ENCODE peak calls at places on chromosomes 2 and 18, in ten cellular contexts. V, S, L, T, E, A, X, B, F and I are unnamed samples.

GRCh38 chr2:181104512-181105121 is 124.2 kb downstream of the UBE2E3 start:
- DNase-seq in V (no peak), S (no peak), L (no peak), T (no peak), E (peak; percentile 65), A (peak; percentile 74), X (peak; percentile 33), B (peak; percentile 80), F (no peak), I (peak; percentile 79)

GRCh38 chr18:13614701-13615288 is 111.6 kb downstream of the FAM210A start:
- DNase-seq in V (peak; percentile 42), S (peak; percentile 83), L (no peak), T (peak; percentile 29), E (no peak), A (no peak), X (peak; percentile 67), B (no peak), F (no peak), I (no peak)

GRCh38 chr2:234128606-234129005 is 78.1 kb downstream of the SPP2 start:
- DNase-seq in V (no peak), S (no peak), L (no peak), T (no peak), E (no peak), A (no peak), X (no peak), B (no peak), F (no peak), I (no peak)

GRCh38 chr2:130728007-130728454 is 839 bp upstream of the GPR148 start:
- DNase-seq in V (no peak), S (no peak), L (no peak), T (no peak), E (peak; percentile 54), A (peak; percentile 17), X (peak; percentile 17), B (peak; percentile 29), F (peak; percentile 17), I (no peak)

GRCh38 chr2:86239326-86239725 is 40.1 kb downstream of the MRPL35 start:
- DNase-seq in V (no peak), S (no peak), L (no peak), T (no peak), E (no peak), A (no peak), X (no peak), B (no peak), F (no peak), I (no peak)

GRCh38 chr18:65768379-65768778 is 17.6 kb downstream of the CDH7 start:
- DNase-seq in V (no peak), S (no peak), L (no peak), T (no peak), E (peak; percentile 64), A (no peak), X (no peak), B (no peak), F (peak; percentile 33), I (no peak)

GRCh38 chr2:59176737-59177136 is 935.6 kb upstream of the FANCL start:
- DNase-seq in V (no peak), S (no peak), L (no peak), T (no peak), E (no peak), A (no peak), X (peak; percentile 6), B (peak; percentile 10), F (no peak), I (no peak)

GRCh38 chr2:127125821-127126220 is 18.9 kb upstream of the BIN1 start:
- DNase-seq in V (no peak), S (no peak), L (no peak), T (no peak), E (no peak), A (no peak), X (no peak), B (no peak), F (no peak), I (no peak)

GRCh38 chr2:156619021-156619539 is 182.9 kb downstream of the GPD2 start:
- DNase-seq in V (no peak), S (no peak), L (no peak), T (no peak), E (no peak), A (no peak), X (no peak), B (no peak), F (no peak), I (no peak)

GRCh38 chr2:189056200-189057106 is 82.3 kb downstream of the COL3A1 start:
- DNase-seq in V (no peak), S (no peak), L (no peak), T (no peak), E (no peak), A (peak; percentile 59), X (no peak), B (no peak), F (no peak), I (no peak)

DNA sequence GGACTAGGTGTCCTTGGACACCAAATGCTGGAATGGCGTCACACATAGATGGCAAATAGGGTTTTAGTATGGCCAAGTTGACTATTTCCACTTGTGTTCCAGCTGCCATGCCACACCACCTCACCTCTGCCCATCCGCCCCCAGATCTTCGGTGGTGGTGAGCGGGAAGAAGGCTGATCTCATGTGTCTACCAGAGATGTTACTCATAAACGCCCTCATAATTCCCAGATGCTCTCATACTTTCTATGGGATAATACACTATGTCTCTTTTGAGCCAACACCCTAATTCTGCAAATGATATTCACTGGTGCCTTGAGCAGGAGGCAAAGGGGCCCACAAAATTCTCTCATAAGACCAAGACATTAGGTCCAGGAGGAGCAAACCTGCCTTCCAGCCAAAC is 281.1 kb upstream of the FN1 start:
- DNase-seq in V (no peak), S (no peak), L (no peak), T (no peak), E (no peak), A (peak; percentile 83), X (no peak), B (no peak), F (no peak), I (no peak)
- H3K27ac ChIP-seq in V (no peak overlapping the region), S (no peak overlapping the region), L (peak overlapping the region; percentile 78), T (no peak overlapping the region), E (no peak overlapping the region), A (peak overlapping the region; percentile 80), X (no peak overlapping the region), B (no peak overlapping the region), F (no peak overlapping the region), I (no peak overlapping the region)

GRCh38 chr2:231612199-231613053 is 19.8 kb downstream of the TEX44 start:
- DNase-seq in V (peak; percentile 94), S (peak; percentile 99), L (peak; percentile 95), T (peak; percentile 93), E (peak; percentile 94), A (peak; percentile 98), X (peak; percentile 91), B (peak; percentile 92), F (peak; percentile 96), I (peak; percentile 95)

GRCh38 chr2:231613655-231614558 is 21.2 kb downstream of the TEX44 start:
- DNase-seq in V (peak; percentile 90), S (peak; percentile 98), L (peak; percentile 87), T (peak; percentile 93), E (peak; percentile 95), A (peak; percentile 90), X (peak; percentile 99), B (peak; percentile 95), F (peak; percentile 94), I (peak; percentile 97)

GRCh38 chr2:231614559-231615057 is 21.9 kb downstream of the TEX44 start:
- DNase-seq in V (peak; percentile 64), S (peak; percentile 90), L (no peak), T (peak; percentile 65), E (no peak), A (no peak), X (peak; percentile 73), B (no peak), F (peak; percentile 67), I (no peak)

GRCh38 chr2:231611273-231612198 is 18.9 kb downstream of the TEX44 start:
- DNase-seq in V (peak; percentile 51), S (no peak), L (peak; percentile 70), T (peak; percentile 38), E (peak; percentile 80), A (peak; percentile 96), X (peak; percentile 67), B (peak; percentile 89), F (peak; percentile 91), I (peak; percentile 82)

GRCh38 chr2:231613054-231613654 is 20.5 kb downstream of the TEX44 start:
- DNase-seq in V (peak; percentile 44), S (no peak), L (no peak), T (peak; percentile 41), E (no peak), A (peak; percentile 47), X (peak; percentile 44), B (no peak), F (peak; percentile 47), I (no peak)
- H3K4me3 ChIP-seq in V (peak overlapping the region; percentile 73), S (no peak overlapping the region), L (peak overlapping the region; percentile 68), T (peak overlapping the region; percentile 59), E (no peak overlapping the region), A (peak overlapping the region; percentile 69), X (peak overlapping the region; percentile 60), B (peak overlapping the region; percentile 74), F (peak overlapping the region; percentile 58), I (no peak overlapping the region)

GRCh38 chr2:176117823-176118376 is 1.3 kb downstream of the HOXD10 start:
- DNase-seq in V (no peak), S (no peak), L (no peak), T (no peak), E (no peak), A (no peak), X (no peak), B (no peak), F (no peak), I (no peak)

GRCh38 chr2:176115883-176116813 is at the start of gene HOXD10:
- DNase-seq in V (no peak), S (peak; percentile 89), L (no peak), T (no peak), E (no peak), A (peak; percentile 92), X (no peak), B (peak; percentile 92), F (no peak), I (no peak)

GRCh38 chr2:176114930-176115625 is 1.5 kb upstream of the HOXD10 start:
- DNase-seq in V (no peak), S (no peak), L (no peak), T (no peak), E (no peak), A (peak; percentile 40), X (no peak), B (no peak), F (no peak), I (no peak)

GRCh38 chr2:176118606-176119370 is 2.2 kb downstream of the HOXD10 start:
- DNase-seq in V (no peak), S (no peak), L (no peak), T (no peak), E (no peak), A (peak; percentile 78), X (peak; percentile 50), B (peak; percentile 94), F (peak; percentile 57), I (no peak)

GRCh38 chr2:176117162-176117822 is 714 bp downstream of the HOXD10 start:
- DNase-seq in V (no peak), S (no peak), L (no peak), T (no peak), E (no peak), A (no peak), X (no peak), B (no peak), F (no peak), I (no peak)
- H3K4me1 ChIP-seq in V (peaks cover 2% of the 10 kb centered on the region), S (no peaks in the 10 kb centered on the region), L (peaks cover 18% of the 10 kb centered on the region), T (no peaks in the 10 kb centered on the region), E (peaks cover under 1% of the 10 kb centered on the region), A (no peaks in the 10 kb centered on the region), X (no peaks in the 10 kb centered on the region), B (peaks cover 44% of the 10 kb centered on the region), F (peaks cover 8% of the 10 kb centered on the region), I (peaks cover 4% of the 10 kb centered on the region)

DNA sequence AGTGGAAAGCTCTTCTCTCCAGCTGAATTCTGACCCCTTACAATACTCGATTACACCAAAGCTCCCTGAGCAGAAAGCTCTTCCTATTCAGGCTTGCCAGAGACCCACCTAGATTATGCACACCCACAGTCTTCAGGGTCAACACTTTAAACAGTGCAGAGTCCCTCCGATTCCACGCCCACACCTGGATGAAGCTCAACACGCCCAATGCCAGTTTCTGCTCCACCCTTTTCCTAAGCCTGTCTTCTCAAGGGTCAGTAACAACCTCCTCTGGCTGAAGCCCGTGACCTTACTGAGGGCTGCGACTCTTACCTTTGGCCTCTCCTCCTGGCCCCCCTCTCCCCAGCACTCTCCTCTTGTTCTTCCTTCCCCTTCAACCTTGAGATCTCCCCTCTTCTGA is 492.0 kb upstream of the SALL3 start:
- DNase-seq in V (no peak), S (no peak), L (no peak), T (no peak), E (peak; percentile 13), A (no peak), X (no peak), B (no peak), F (no peak), I (no peak)
- H3K27ac ChIP-seq in V (no peak overlapping the region), S (no peak overlapping the region), L (no peak overlapping the region), T (no peak overlapping the region), E (no peak overlapping the region), A (no peak overlapping the region), X (no peak overlapping the region), B (no peak overlapping the region), F (no peak overlapping the region), I (no peak overlapping the region)